ENCODE peak calls at places on chromosomes 2 and 18, in ten cellular contexts. T is body of pancreas, E is Peyer's patch, Q is esophagus squamous epithelium, B is transverse colon, H is uterus, P is HCT116, K is prostate gland, J is sigmoid colon, Z is tibial nerve. C is an unnamed sample.

GRCh38 chr18:54822872-54823845 is 5.1 kb upstream of the RAB27B start:
- DNase-seq in T (no peak), E (no peak), Q (no peak), B (no peak), H (no peak), P (peak; percentile 34), K (no peak), J (no peak), Z (no peak), C (no peak)

GRCh38 chr2:174570325-174570958 is 27.2 kb downstream of the WIPF1 start:
- DNase-seq in T (no peak), E (no peak), Q (no peak), B (no peak), H (no peak), P (no peak), K (no peak), J (no peak), Z (no peak), C (no peak)

GRCh38 chr2:170733821-170734600 is 18.9 kb downstream of the SP5 start:
- DNase-seq in T (no peak), E (no peak), Q (no peak), B (no peak), H (no peak), P (no peak), K (no peak), J (no peak), Z (no peak), C (no peak)

GRCh38 chr2:73418343-73418742 is 32.7 kb downstream of the ALMS1 start:
- DNase-seq in T (peak; percentile 42), E (peak; percentile 52), Q (no peak), B (peak; percentile 31), H (peak; percentile 60), P (no peak), K (peak; percentile 46), J (peak; percentile 88), Z (no peak), C (peak; percentile 23)

GRCh38 chr2:73983322-73984202 is 1.1 kb upstream of the TET3 start:
- DNase-seq in T (peak; percentile 99), E (peak; percentile 96), Q (no peak), B (peak; percentile 95), H (peak; percentile 24), P (peak; percentile 88), K (peak; percentile 98), J (no peak), Z (no peak), C (peak; percentile 30)

GRCh38 chr2:205747827-205748386 is 65.6 kb downstream of the NRP2 start:
- DNase-seq in T (no peak), E (no peak), Q (no peak), B (no peak), H (no peak), P (no peak), K (no peak), J (peak; percentile 75), Z (no peak), C (no peak)

GRCh38 chr2:147977679-147978078 is 42.9 kb downstream of the ORC4 start:
- DNase-seq in T (no peak), E (no peak), Q (no peak), B (no peak), H (no peak), P (no peak), K (no peak), J (no peak), Z (no peak), C (no peak)

GRCh38 chr2:127094509-127095366 is 12.2 kb downstream of the BIN1 start:
- DNase-seq in T (no peak), E (peak; percentile 74), Q (no peak), B (peak; percentile 67), H (peak; percentile 55), P (no peak), K (peak; percentile 46), J (peak; percentile 79), Z (peak; percentile 50), C (peak; percentile 97)

GRCh38 chr18:55382277-55382805 is 205.7 kb downstream of the TCF4 start:
- DNase-seq in T (no peak), E (no peak), Q (no peak), B (no peak), H (no peak), P (no peak), K (no peak), J (no peak), Z (no peak), C (no peak)

GRCh38 chr2:95329891-95330822 is 33.0 kb downstream of the KCNIP3 start:
- DNase-seq in T (peak; percentile 45), E (no peak), Q (no peak), B (no peak), H (no peak), P (no peak), K (no peak), J (no peak), Z (no peak), C (no peak)

GRCh38 chr2:64454316-64455030 is 511 bp downstream of the LGALSL start:
- DNase-seq in T (peak; percentile 65), E (no peak), Q (no peak), B (peak; percentile 66), H (peak; percentile 54), P (no peak), K (peak; percentile 63), J (peak; percentile 83), Z (no peak), C (peak; percentile 64)

GRCh38 chr2:215770668-215771067 is 242.7 kb downstream of the MREG start:
- DNase-seq in T (no peak), E (no peak), Q (no peak), B (no peak), H (no peak), P (no peak), K (no peak), J (no peak), Z (no peak), C (no peak)
- H3K27ac ChIP-seq in T (no peak overlapping the region), E (no peak overlapping the region), Q (no peak overlapping the region), B (no peak overlapping the region), H (no peak overlapping the region), P (no peak overlapping the region), K (no peak overlapping the region), J (peak overlapping the region; percentile 70), Z (no peak overlapping the region), C (no peak overlapping the region)

GRCh38 chr2:11239147-11239546 is 83.9 kb downstream of the SLC66A3 start:
- DNase-seq in T (no peak), E (no peak), Q (no peak), B (no peak), H (no peak), P (no peak), K (no peak), J (no peak), Z (no peak), C (no peak)

GRCh38 chr2:11237122-11237521 is 81.9 kb downstream of the SLC66A3 start:
- DNase-seq in T (no peak), E (no peak), Q (no peak), B (no peak), H (no peak), P (no peak), K (no peak), J (no peak), Z (no peak), C (no peak)

GRCh38 chr2:11236335-11236734 is 81.1 kb downstream of the SLC66A3 start:
- DNase-seq in T (no peak), E (no peak), Q (no peak), B (no peak), H (no peak), P (no peak), K (no peak), J (no peak), Z (no peak), C (no peak)

GRCh38 chr2:11235583-11235982 is 80.3 kb downstream of the SLC66A3 start:
- DNase-seq in T (no peak), E (no peak), Q (no peak), B (no peak), H (no peak), P (no peak), K (no peak), J (no peak), Z (no peak), C (no peak)

GRCh38 chr2:11234309-11234708 is 79.0 kb downstream of the SLC66A3 start:
- DNase-seq in T (no peak), E (no peak), Q (no peak), B (no peak), H (no peak), P (no peak), K (no peak), J (no peak), Z (no peak), C (no peak)
- TF ChIP-seq CTCF in T (peak; percentile 59), E (peak; percentile 17), Q (peak; percentile 13), B (peak; percentile 41), H (peak; percentile 69), P (peak; percentile 14), K (peak; percentile 66), J (peak; percentile 57), Z (peak; percentile 27), C (peak; percentile 52)

GRCh38 chr2:21280793-21281192 is 157.0 kb downstream of the TDRD15 start:
- DNase-seq in T (no peak), E (no peak), Q (no peak), B (no peak), H (no peak), P (no peak), K (no peak), J (no peak), Z (no peak), C (no peak)

GRCh38 chr2:21281876-21282514 is 158.2 kb downstream of the TDRD15 start:
- DNase-seq in T (no peak), E (no peak), Q (no peak), B (no peak), H (no peak), P (no peak), K (no peak), J (no peak), Z (no peak), C (no peak)

GRCh38 chr2:21277340-21277739 is 153.6 kb downstream of the TDRD15 start:
- DNase-seq in T (no peak), E (no peak), Q (no peak), B (peak; percentile 42), H (no peak), P (no peak), K (no peak), J (no peak), Z (no peak), C (no peak)

GRCh38 chr2:21279525-21279924 is 155.8 kb downstream of the TDRD15 start:
- DNase-seq in T (no peak), E (no peak), Q (no peak), B (no peak), H (no peak), P (no peak), K (no peak), J (no peak), Z (no peak), C (no peak)

DNA sequence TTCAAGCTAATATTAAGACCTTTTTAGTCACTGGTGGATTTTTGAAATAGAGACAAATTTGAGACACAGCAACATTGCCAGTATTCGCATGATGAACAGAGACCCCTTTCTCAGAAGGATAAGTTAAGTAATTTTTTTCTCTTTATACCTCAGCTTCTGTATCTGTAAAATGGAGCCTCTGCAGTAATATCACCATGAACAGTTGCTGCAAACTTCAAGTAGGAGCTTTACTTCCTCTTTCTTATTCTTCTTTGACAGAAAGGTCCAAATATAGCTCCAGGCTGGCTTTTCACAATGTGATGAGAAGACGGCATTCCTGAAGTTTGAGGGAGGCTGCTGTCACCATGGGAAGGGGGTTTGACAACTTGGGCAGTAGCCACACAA is 158.7 kb downstream of the TDRD15 start:
- DNase-seq in T (no peak), E (no peak), Q (no peak), B (no peak), H (no peak), P (no peak), K (no peak), J (no peak), Z (no peak), C (no peak)
- TF ChIP-seq POLR2A in T (no peak), E (no peak), Q (no peak), B (no peak), H (no peak), P (no peak), K (no peak), J (no peak), Z (no peak), C (no peak)

GRCh38 chr2:240320561-240321091 is 114.8 kb upstream of the GPC1 start:
- DNase-seq in T (no peak), E (no peak), Q (no peak), B (no peak), H (no peak), P (no peak), K (no peak), J (no peak), Z (no peak), C (no peak)
- H3K27ac ChIP-seq in T (no peak overlapping the region), E (no peak overlapping the region), Q (peak overlapping the region; percentile 64), B (no peak overlapping the region), H (no peak overlapping the region), P (peak overlapping the region; percentile 10), K (no peak overlapping the region), J (no peak overlapping the region), Z (no peak overlapping the region), C (peak overlapping the region; percentile 34)

C was measured in adrenal gland.